ENCODE peak calls at places on chromosomes 7 and 10, in six cellular contexts. E is MM.1S, N is GM12865, K is astrocyte of the spinal cord, U is dorsolateral prefrontal cortex, A is right cardiac atrium. Z is an unnamed sample.

GRCh38 chr7:3013975-3014792 is 29.5 kb downstream of the CARD11 start:
- DNase-seq in E (no peak), N (no peak), K (no peak), U (no peak), A (no peak), Z (no peak)

GRCh38 chr7:112001089-112001826 is 204.9 kb downstream of the DOCK4 start:
- DNase-seq in E (no peak), N (no peak), K (peak; percentile 88), U (no peak), A (no peak), Z (peak; percentile 48)

GRCh38 chr7:120370954-120371353 is 98.0 kb downstream of the KCND2 start:
- DNase-seq in E (no peak), N (peak; percentile 16), K (no peak), U (no peak), A (no peak), Z (no peak)

GRCh38 chr10:42899036-42899435 is 116.4 kb downstream of the BMS1 start:
- DNase-seq in E (no peak), N (no peak), K (no peak), U (no peak), A (no peak), Z (no peak)

GRCh38 chr7:131010714-131011436 is 276.9 kb upstream of the KLF14 start:
- DNase-seq in E (no peak), N (peak; percentile 71), K (no peak), U (no peak), A (no peak), Z (no peak)

GRCh38 chr7:106423111-106423510 is 138.3 kb upstream of the NAMPT start:
- DNase-seq in E (no peak), N (no peak), K (no peak), U (no peak), A (no peak), Z (no peak)

GRCh38 chr7:119438315-119438714 is 834.7 kb upstream of the KCND2 start:
- DNase-seq in E (no peak), N (no peak), K (no peak), U (no peak), A (no peak), Z (no peak)

GRCh38 chr10:45420453-45421192 is 46.6 kb downstream of the ALOX5 start:
- DNase-seq in E (peak; percentile 92), N (peak; percentile 95), K (peak; percentile 70), U (peak; percentile 83), A (peak; percentile 84), Z (peak; percentile 96)

GRCh38 chr10:1670541-1671365 is 66.6 kb downstream of the ADARB2 start:
- DNase-seq in E (no peak), N (no peak), K (no peak), U (no peak), A (no peak), Z (no peak)

GRCh38 chr10:52818019-52818418 is 45.4 kb upstream of the MBL2 start:
- DNase-seq in E (peak; percentile 87), N (peak; percentile 87), K (peak; percentile 50), U (no peak), A (no peak), Z (no peak)

GRCh38 chr7:143172354-143172753 is 10.9 kb upstream of the TAS2R39 start:
- DNase-seq in E (peak; percentile 89), N (no peak), K (no peak), U (no peak), A (no peak), Z (peak; percentile 50)

GRCh38 chr10:89283988-89284475 is 17.8 kb upstream of the IFIT2 start:
- DNase-seq in E (no peak), N (no peak), K (peak; percentile 78), U (peak; percentile 70), A (peak; percentile 75), Z (peak; percentile 38)

GRCh38 chr7:107036535-107036934 is 8.0 kb upstream of the PRKAR2B start:
- DNase-seq in E (no peak), N (no peak), K (no peak), U (no peak), A (no peak), Z (no peak)

GRCh38 chr10:122127943-122128342 is 139.0 kb downstream of the TACC2 start:
- DNase-seq in E (peak; percentile 12), N (no peak), K (peak; percentile 30), U (no peak), A (no peak), Z (peak; percentile 16)

GRCh38 chr7:70116244-70116643 is 518.0 kb downstream of the AUTS2 start:
- DNase-seq in E (no peak), N (no peak), K (no peak), U (no peak), A (no peak), Z (no peak)

GRCh38 chr10:44010873-44011602 is 362.4 kb upstream of the ZNF32 start:
- DNase-seq in E (peak; percentile 97), N (peak; percentile 93), K (no peak), U (peak; percentile 58), A (no peak), Z (peak; percentile 13)

GRCh38 chr10:127553431-127553830 is 4.3 kb downstream of the NPS start:
- DNase-seq in E (no peak), N (no peak), K (no peak), U (no peak), A (no peak), Z (no peak)

GRCh38 chr10:14459670-14460069 is 128.9 kb upstream of the FRMD4A start:
- DNase-seq in E (no peak), N (no peak), K (peak; percentile 32), U (no peak), A (no peak), Z (no peak)

GRCh38 chr7:125020801-125021200 is 91.2 kb upstream of the POT1 start:
- DNase-seq in E (no peak), N (no peak), K (no peak), U (no peak), A (no peak), Z (no peak)

GRCh38 chr7:38385682-38386081 is 112.2 kb upstream of the TARP start:
- DNase-seq in E (no peak), N (no peak), K (no peak), U (no peak), A (no peak), Z (no peak)

GRCh38 chr10:131034451-131034850 is 277.1 kb downstream of the TCERG1L start:
- DNase-seq in E (no peak), N (no peak), K (no peak), U (no peak), A (no peak), Z (no peak)

GRCh38 chr10:6737080-6737641 is 157.1 kb upstream of the PRKCQ start:
- DNase-seq in E (no peak), N (no peak), K (peak; percentile 31), U (no peak), A (no peak), Z (peak; percentile 45)

GRCh38 chr7:130961128-130961601 is 227.2 kb upstream of the KLF14 start:
- DNase-seq in E (peak; percentile 97), N (peak; percentile 97), K (peak; percentile 88), U (no peak), A (no peak), Z (peak; percentile 74)

GRCh38 chr10:17287151-17287550 is 59.1 kb downstream of the VIM start:
- DNase-seq in E (no peak), N (no peak), K (no peak), U (no peak), A (no peak), Z (no peak)

GRCh38 chr10:65235266-65235665 is 1690.6 kb upstream of the LRRTM3 start:
- DNase-seq in E (no peak), N (no peak), K (no peak), U (no peak), A (no peak), Z (no peak)

GRCh38 chr10:4354382-4354812 is 471.6 kb upstream of the AKR1E2 start:
- DNase-seq in E (no peak), N (no peak), K (peak; percentile 91), U (no peak), A (no peak), Z (peak; percentile 9)

GRCh38 chr10:101060036-101060950 is 1.5 kb upstream of the KAZALD1 start:
- DNase-seq in E (peak; percentile 93), N (peak; percentile 93), K (peak; percentile 96), U (peak; percentile 84), A (peak; percentile 94), Z (peak; percentile 89)

GRCh38 chr10:102451105-102451969 is at the start of gene C10orf95:
- DNase-seq in E (no peak), N (peak; percentile 10), K (no peak), U (peak; percentile 34), A (no peak), Z (no peak)

GRCh38 chr7:149662591-149663095 is 110.7 kb downstream of the ZNF467 start:
- DNase-seq in E (peak; percentile 85), N (peak; percentile 80), K (peak; percentile 33), U (peak; percentile 48), A (peak; percentile 53), Z (peak; percentile 92)

DNA sequence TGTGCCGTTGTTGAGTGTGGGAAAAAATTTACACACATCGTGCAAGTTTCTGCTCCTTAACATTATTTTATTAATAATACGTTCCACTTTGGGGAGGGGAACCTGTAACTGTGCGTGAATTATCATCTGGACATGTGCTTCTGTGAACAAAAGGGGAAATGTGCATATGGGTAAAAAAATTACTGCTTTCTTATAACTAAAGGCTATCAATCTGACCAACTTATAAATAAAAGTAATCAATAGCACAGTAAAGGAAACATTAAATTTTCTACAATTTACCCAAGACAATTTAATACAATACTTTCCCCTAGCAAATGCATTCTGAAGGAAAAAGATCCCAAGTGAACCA is 4.5 kb downstream of the TWIST1 start:
- DNase-seq in E (no peak), N (no peak), K (no peak), U (no peak), A (no peak), Z (no peak)
- H3K4me3 ChIP-seq in E (no peak overlapping the region), N (no peak overlapping the region), K (peak overlapping the region; percentile 25), U (no peak overlapping the region), A (no peak overlapping the region), Z (peak overlapping the region; percentile 32)

DNA sequence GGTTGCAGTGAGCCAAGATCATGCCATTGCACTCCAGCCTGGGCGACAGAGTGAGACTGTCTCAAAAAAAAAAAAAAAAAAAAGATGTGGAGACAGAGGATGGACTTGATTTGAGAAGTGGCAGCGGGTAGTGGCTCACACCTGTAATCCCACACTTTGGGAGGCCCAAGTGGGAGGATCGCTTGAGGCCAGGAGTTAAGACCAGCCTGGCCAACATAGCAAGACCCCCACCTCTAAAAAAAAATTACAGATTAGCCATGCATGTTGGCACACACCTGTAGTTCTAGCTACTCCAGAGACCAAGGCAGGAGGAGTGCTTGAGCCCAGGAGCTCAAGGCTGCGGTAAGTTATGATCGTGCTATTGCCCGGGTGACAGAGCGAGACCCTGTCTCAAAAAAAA is 24.3 kb upstream of the ASCC1 start:
- DNase-seq in E (no peak), N (no peak), K (no peak), U (no peak), A (no peak), Z (no peak)
- H3K4me3 ChIP-seq in E (no peak overlapping the region), N (no peak overlapping the region), K (no peak overlapping the region), U (no peak overlapping the region), A (no peak overlapping the region), Z (no peak overlapping the region)

GRCh38 chr10:115981056-115981455 is 291.9 kb downstream of the GFRA1 start:
- DNase-seq in E (no peak), N (no peak), K (no peak), U (no peak), A (no peak), Z (no peak)
- H3K4me3 ChIP-seq in E (no peak overlapping the region), N (no peak overlapping the region), K (no peak overlapping the region), U (no peak overlapping the region), A (peak overlapping the region; percentile 2), Z (no peak overlapping the region)

DNA sequence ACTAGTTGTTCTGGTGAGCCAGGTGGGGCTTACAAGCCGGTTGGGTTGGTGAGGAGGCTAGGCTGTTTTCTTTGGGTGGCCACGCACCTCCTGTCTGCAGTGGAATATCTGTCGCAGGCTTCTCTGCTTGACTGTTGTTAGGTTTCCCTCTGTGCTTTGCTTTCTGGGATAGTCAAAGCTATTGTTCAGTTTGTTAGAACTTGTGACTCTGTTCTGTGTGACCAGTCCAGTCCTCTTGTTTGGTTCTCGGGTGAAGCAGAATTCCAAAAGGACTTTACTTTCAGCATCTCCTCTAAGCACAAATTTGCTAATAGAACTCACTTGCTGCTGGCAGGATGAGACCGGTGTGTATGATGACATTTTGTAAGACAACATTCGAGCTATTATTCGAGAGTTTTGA is 105.3 kb downstream of the CREB5 start:
- DNase-seq in E (no peak), N (no peak), K (no peak), U (no peak), A (no peak), Z (no peak)
- H3K4me3 ChIP-seq in E (no peak overlapping the region), N (no peak overlapping the region), K (no peak overlapping the region), U (no peak overlapping the region), A (no peak overlapping the region), Z (no peak overlapping the region)

Z was measured in MG63.